ENCODE peak calls at places on chromosomes 1 and 21, in nine cellular contexts. O, B, Y, E, U, V, T, C and N are unnamed samples.

GRCh38 chr1:23216771-23217420 is 406 bp downstream of the HTR1D start:
- DNase-seq in T (no peak), V (no peak), B (no peak), Y (peak), O (no peak), E (no peak), C (peak), U (no peak), N (no peak)

GRCh38 chr1:40155910-40156309 is 5.3 kb upstream of the RLF start:
- DNase-seq in B (no peak), V (no peak), O (no peak), C (no peak), Y (no peak), T (no peak), E (no peak), U (no peak), N (no peak)

GRCh38 chr1:43510621-43511020 is 20.1 kb upstream of the PTPRF start:
- DNase-seq in U (no peak), V (no peak), B (no peak), Y (no peak), E (no peak), O (no peak), C (no peak), T (no peak), N (no peak)

GRCh38 chr1:43074244-43074643 is 97.8 kb downstream of the EBNA1BP2 start:
- DNase-seq in O (no peak), B (no peak), C (no peak), T (peak), E (no peak), U (no peak), V (no peak), Y (no peak), N (no peak)

GRCh38 chr1:23720256-23720995 is 22.8 kb upstream of the ELOA start:
- DNase-seq in Y (no peak), V (no peak), U (no peak), T (peak), C (no peak), E (no peak), O (peak), B (no peak), N (no peak)

GRCh38 chr1:6373961-6374720 is 19.4 kb downstream of the ACOT7 start:
- DNase-seq in O (no peak), E (no peak), Y (peak), C (no peak), B (no peak), U (peak), V (no peak), T (peak), N (no peak)

GRCh38 chr21:46515109-46515508 is 56.4 kb downstream of the DIP2A start:
- DNase-seq in V (peak), O (peak), U (peak), T (peak), B (peak), Y (no peak), E (no peak), C (no peak), N (peak)

GRCh38 chr1:39491146-39491921 is at the start of gene BMP8A:
- DNase-seq in T (peak), U (no peak), C (peak), B (no peak), O (peak), E (no peak), V (no peak), Y (peak), N (peak)

GRCh38 chr1:40861227-40862003 is 748 bp downstream of the CITED4 start:
- DNase-seq in B (no peak), C (peak), Y (peak), U (no peak), O (peak), E (no peak), T (peak), V (peak), N (peak)

GRCh38 chr21:33219961-33220360 is 9.8 kb upstream of the IFNAR2 start:
- DNase-seq in T (no peak), B (no peak), U (no peak), E (no peak), V (no peak), O (no peak), Y (no peak), C (no peak), N (no peak)

GRCh38 chr1:240763771-240764170 is 151.8 kb upstream of the GREM2 start:
- DNase-seq in C (no peak), U (no peak), T (no peak), V (no peak), B (no peak), Y (no peak), E (no peak), O (no peak), N (no peak)

GRCh38 chr1:43947061-43947889 is 525 bp downstream of the IPO13 start:
- DNase-seq in T (no peak), B (no peak), E (no peak), U (no peak), Y (no peak), C (no peak), O (no peak), V (no peak), N (no peak)

GRCh38 chr21:44413566-44414290 is 41.6 kb upstream of the LRRC3 start:
- DNase-seq in E (no peak), B (no peak), Y (no peak), U (no peak), C (no peak), V (no peak), O (no peak), T (no peak), N (peak)

GRCh38 chr21:27475363-27475955 is 508.6 kb upstream of the ADAMTS5 start:
- DNase-seq in V (no peak), B (no peak), U (no peak), C (no peak), Y (no peak), E (no peak), T (peak), O (peak), N (no peak)

GRCh38 chr1:180854456-180854855 is 58.2 kb upstream of the KIAA1614 start:
- DNase-seq in O (peak), C (no peak), E (no peak), B (peak), U (no peak), V (no peak), T (no peak), Y (no peak), N (no peak)

GRCh38 chr1:76640092-76640491 is 227.2 kb upstream of the ST6GALNAC5 start:
- DNase-seq in Y (no peak), V (peak), U (no peak), C (no peak), B (no peak), T (peak), E (no peak), O (peak), N (no peak)

GRCh38 chr1:4671828-4672227 is 17.4 kb downstream of the AJAP1 start:
- DNase-seq in O (no peak), T (no peak), B (no peak), V (no peak), E (no peak), U (no peak), C (no peak), Y (no peak), N (peak)

GRCh38 chr21:29301703-29302102 is 3.0 kb downstream of the BACH1 start:
- DNase-seq in T (no peak), B (no peak), O (no peak), Y (no peak), V (no peak), E (no peak), C (no peak), U (no peak), N (no peak)

GRCh38 chr1:97911266-97912215 is 9.3 kb downstream of the DPYD start:
- DNase-seq in Y (no peak), T (no peak), E (no peak), B (peak), O (no peak), C (no peak), U (no peak), V (peak), N (no peak)
- H3K4me3 ChIP-seq in Y (no peak), T (no peak), E (no peak), B (no peak), O (no peak), C (no peak), U (no peak), V (no peak), N (no peak)

DNA sequence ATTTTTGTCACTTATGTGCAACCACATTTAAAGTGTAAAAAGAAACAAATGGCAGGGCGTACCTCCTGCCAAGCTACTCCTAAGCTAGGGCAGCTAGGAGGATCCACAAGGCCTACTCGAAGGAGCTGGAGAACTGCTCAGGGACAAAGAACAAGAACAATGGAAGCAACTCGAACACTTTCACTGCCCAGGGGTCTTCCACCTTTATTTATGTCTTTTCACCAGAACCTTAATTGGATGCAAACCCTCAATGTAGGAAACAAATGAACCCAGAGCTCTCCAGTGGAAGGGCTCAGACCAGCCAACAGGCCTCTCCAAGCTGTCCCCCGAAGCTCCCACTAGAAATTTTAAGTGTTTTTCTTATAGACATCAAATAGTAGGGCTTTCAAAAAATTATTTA is 39.9 kb downstream of the C1orf198 start:
- DNase-seq in B (no peak), T (no peak), C (no peak), E (no peak), Y (no peak), U (no peak), V (no peak), O (no peak), N (no peak)
- H3K4me3 ChIP-seq in B (no peak), T (no peak), C (no peak), E (no peak), Y (no peak), U (no peak), V (no peak), O (no peak), N (no peak)

GRCh38 chr1:28436211-28436769 is 66.8 kb downstream of the PHACTR4 start:
- DNase-seq in Y (no peak), B (no peak), U (no peak), C (no peak), O (no peak), T (no peak), V (no peak), E (no peak), N (no peak)

GRCh38 chr1:28439320-28439719 is 66.5 kb upstream of the RCC1 start:
- DNase-seq in V (no peak), E (no peak), U (no peak), Y (no peak), C (no peak), B (no peak), T (peak), O (no peak), N (no peak)

GRCh38 chr1:28441674-28442073 is 64.2 kb upstream of the RCC1 start:
- DNase-seq in Y (no peak), B (no peak), C (no peak), O (peak), U (no peak), T (no peak), V (no peak), E (peak), N (no peak)

GRCh38 chr1:28437260-28437923 is 67.9 kb downstream of the PHACTR4 start:
- DNase-seq in T (peak), U (no peak), B (peak), E (peak), O (peak), Y (peak), C (no peak), V (peak), N (no peak)

GRCh38 chr1:28437924-28438699 is 67.7 kb upstream of the RCC1 start:
- DNase-seq in U (peak), B (peak), T (peak), O (peak), V (peak), C (peak), Y (peak), E (peak), N (peak)
- H3K4me3 ChIP-seq in U (peak), B (peak), T (peak), O (peak), V (peak), C (peak), Y (no peak), E (peak), N (peak)

DNA sequence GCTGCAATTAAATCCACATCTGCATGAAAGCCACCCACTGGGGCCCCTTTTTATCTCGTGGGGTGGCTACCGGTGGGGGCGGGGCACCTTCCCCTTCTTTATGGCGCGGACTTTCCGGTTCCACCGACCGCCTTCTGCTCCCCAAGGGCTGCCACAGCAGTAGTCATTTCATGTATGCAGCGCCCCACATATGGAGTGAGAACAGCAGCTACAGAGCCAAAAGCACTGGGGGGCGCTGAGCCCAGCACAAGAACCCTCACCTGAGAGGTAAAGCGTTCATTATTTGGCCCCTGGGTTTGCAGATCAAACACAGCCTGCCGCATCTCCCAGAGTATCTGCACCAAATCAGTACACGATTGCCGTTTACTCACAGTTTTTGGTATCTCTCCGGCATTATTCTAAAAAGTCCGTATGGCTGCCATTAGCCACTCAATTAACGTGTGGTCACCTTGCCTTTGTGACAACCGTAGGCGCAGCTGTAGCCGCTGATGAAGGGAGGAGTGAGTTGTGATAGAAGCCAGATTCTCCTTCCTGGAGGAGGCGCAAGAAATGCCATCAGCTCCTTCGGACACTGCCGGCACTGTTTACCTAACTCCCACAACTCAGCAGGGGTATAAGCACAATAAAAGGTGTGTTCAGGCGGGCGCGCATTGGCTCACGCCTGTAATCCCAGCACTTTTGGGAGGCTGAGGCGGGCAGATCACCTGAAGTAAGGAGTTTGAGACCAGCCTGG is 30.4 kb upstream of the CR2 start:
- DNase-seq in C (no peak), U (no peak), B (no peak), T (no peak), E (no peak), Y (no peak), O (no peak), V (no peak), N (no peak)
- H3K4me3 ChIP-seq in C (no peak), U (no peak), B (no peak), T (no peak), E (no peak), Y (no peak), O (no peak), V (no peak), N (no peak)

GRCh38 chr21:35025206-35026152 is 23.6 kb downstream of the RUNX1 start:
- DNase-seq in U (no peak), E (no peak), C (no peak), B (no peak), V (no peak), T (no peak), O (peak), Y (no peak), N (no peak)

GRCh38 chr21:35026153-35026499 is 23.0 kb downstream of the RUNX1 start:
- DNase-seq in B (no peak), O (peak), C (no peak), V (no peak), E (no peak), Y (no peak), T (no peak), U (no peak), N (no peak)

GRCh38 chr21:35028451-35028757 is 20.7 kb downstream of the RUNX1 start:
- DNase-seq in O (no peak), U (no peak), V (no peak), T (no peak), B (no peak), C (no peak), E (no peak), Y (no peak), N (no peak)

GRCh38 chr21:35027558-35028450 is 21.3 kb downstream of the RUNX1 start:
- DNase-seq in T (no peak), O (no peak), V (no peak), Y (no peak), E (no peak), C (no peak), B (no peak), U (no peak), N (no peak)

DNA sequence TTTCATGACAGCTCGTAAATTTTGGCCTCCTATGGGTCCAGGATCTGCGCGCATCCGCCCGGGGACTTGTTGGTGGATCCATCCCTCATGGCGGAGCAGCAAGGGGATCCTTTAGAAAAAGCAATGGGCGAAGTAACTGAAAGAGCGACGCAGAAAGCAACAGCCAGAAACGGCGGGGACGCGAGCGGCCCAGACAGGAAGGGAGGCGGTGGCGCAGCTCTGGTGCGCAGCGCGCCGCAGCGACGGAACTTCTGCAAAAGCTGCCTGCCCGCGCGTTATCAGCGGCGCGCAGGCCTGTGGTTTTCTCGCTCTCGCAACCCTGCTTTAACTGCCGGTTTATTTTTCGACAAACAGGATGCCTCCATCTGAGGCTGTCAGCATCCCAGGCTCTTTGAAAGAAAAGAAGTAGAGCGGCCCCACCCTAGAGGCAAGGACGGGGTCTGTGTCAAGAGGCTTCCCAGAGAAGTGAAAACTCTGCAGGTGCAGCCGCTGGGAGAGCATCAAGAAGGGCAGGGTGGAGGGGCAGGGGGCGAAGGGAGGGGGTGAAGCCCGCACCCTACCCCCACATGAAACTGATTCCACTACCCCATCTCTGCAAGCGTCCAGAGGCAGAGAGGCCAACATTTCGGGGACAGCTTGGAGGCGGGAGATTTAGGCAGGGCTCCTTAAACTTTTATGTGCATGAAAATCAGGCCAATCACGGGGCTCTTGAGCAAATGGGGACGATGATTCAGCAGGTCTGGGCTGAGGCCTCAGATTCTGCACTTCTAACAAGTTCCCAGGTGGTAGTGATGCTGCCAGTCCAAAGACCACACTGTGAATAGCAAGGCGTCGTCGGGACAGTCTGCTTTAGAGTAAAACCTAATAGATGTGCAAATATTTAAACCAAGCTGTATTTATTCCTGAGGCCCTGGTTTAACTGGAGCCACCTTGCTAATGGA is 22.2 kb downstream of the RUNX1 start:
- DNase-seq in T (peak), C (no peak), V (peak), O (peak), B (peak), E (peak), U (no peak), Y (peak), N (peak)
- H3K4me3 ChIP-seq in T (no peak), C (no peak), V (peak), O (peak), B (no peak), E (peak), U (no peak), Y (peak), N (no peak)

DNA sequence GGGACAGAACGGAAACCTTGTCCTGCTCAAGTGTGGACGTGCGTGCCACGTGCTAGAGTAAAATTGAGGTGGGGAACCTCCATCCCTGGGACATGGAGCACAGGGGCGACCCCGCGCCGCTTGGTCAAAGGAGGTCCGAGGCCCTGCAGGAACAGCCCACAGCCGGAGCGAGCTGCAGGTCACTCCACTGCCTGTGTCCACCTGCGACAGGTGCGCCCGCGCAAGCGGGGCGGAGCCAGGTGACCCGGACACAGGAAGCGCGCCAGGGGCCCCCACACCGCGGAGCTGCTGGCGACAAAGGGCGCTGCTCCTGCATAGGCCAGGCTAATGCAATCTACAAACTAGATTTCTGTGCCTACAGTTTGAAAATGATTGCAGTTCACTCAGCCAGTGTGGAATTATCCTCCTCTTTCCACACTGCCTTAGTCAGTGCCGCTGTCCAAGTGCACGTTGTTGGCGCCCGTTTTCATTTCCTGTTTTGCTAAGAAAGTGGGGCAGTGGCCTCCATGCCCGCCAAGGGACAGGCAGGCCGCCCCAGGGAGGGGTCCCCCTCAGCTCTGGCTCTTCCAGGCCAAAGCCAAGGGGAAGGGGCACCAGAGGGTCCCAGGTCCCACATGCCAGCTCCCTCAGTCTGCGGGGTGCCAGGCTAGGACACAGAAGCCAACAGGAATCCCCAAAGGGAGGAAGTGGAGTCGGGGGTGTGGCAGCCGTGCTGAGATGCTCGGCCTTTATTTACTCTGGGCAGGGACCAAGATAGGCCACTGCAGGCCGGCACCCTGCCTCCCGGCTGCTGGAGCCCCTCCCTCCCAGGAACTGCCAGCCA is 4.3 kb upstream of the NADK start:
- DNase-seq in C (no peak), U (peak), O (peak), T (peak), B (peak), Y (peak), E (no peak), V (peak), N (peak)
- H3K4me3 ChIP-seq in C (no peak), U (peak), O (peak), T (peak), B (peak), Y (peak), E (peak), V (no peak), N (no peak)

GRCh38 chr1:97901017-97901658 is 19.7 kb downstream of the DPYD start:
- DNase-seq in B (peak), Y (no peak), C (no peak), T (no peak), O (peak), E (no peak), U (no peak), V (peak), N (no peak)
- H3K4me3 ChIP-seq in B (peak), Y (no peak), C (peak), T (no peak), O (peak), E (no peak), U (no peak), V (peak), N (no peak)